ENCODE peak calls at places on chromosomes 4 and X, in five cellular contexts. N is trophoblast cell, I is IMR-90, P is mammary epithelial cell, M is SK-N-SH. R is an unnamed sample. For H3K36me3 and H3K27me3, the result is how much of the 10 kb centered on the place peaks cover.

GRCh38 chr4:98510757-98511517 is 147.5 kb downstream of the TSPAN5 start:
- DNase-seq in M (no peak), I (peak), P (peak), N (no peak), R (no peak)

GRCh38 chr4:94545296-94545695 is 93.6 kb downstream of the PDLIM5 start:
- DNase-seq in M (no peak), N (peak), I (peak), P (peak), R (no peak)

GRCh38 chr4:73948990-73949706 is 32.7 kb downstream of the PF4 start:
- DNase-seq in N (no peak), M (no peak), P (no peak), I (no peak), R (no peak)

GRCh38 chrX:131741103-131741581 is 197.3 kb downstream of the OR13H1 start:
- DNase-seq in N (peak), I (peak), P (peak), M (peak), R (no peak)

GRCh38 chrX:9494806-9495205 is 29.9 kb downstream of the TBL1X start:
- DNase-seq in M (no peak), P (no peak), N (peak), I (peak), R (no peak)

GRCh38 chr4:6926681-6927478 is 17.3 kb downstream of the TBC1D14 start:
- DNase-seq in N (peak), M (no peak), P (no peak), I (peak), R (peak)

GRCh38 chrX:15143050-15143824 is 126.6 kb downstream of the ASB9 start:
- DNase-seq in P (peak), M (peak), N (peak), I (peak), R (no peak)

GRCh38 chr4:121360496-121360895 is 20.3 kb downstream of the QRFPR start:
- DNase-seq in P (no peak), I (peak), N (no peak), M (no peak), R (no peak)

GRCh38 chr4:100299019-100299418 is 108.8 kb upstream of the DDIT4L start:
- DNase-seq in M (no peak), I (peak), N (no peak), P (peak), R (peak)

GRCh38 chr4:2913168-2913567 is 50.0 kb downstream of the NOP14 start:
- DNase-seq in P (no peak), M (no peak), I (no peak), N (no peak), R (no peak)

GRCh38 chr4:67723949-67724348 is 23.0 kb upstream of the UBA6 start:
- DNase-seq in P (no peak), I (no peak), M (peak), N (no peak), R (peak)

GRCh38 chr4:155403886-155404285 is 27.1 kb upstream of the MAP9 start:
- DNase-seq in I (peak), P (peak), N (no peak), M (peak), R (peak)

GRCh38 chr4:185542626-185543336 is 7.5 kb upstream of the PDLIM3 start:
- DNase-seq in N (no peak), I (peak), M (no peak), P (no peak), R (peak)

GRCh38 chr4:7703669-7704068 is 236.0 kb downstream of the AFAP1 start:
- DNase-seq in M (no peak), I (no peak), P (no peak), N (no peak), R (no peak)

GRCh38 chr4:148065069-148065468 is 333.2 kb downstream of the ARHGAP10 start:
- DNase-seq in I (peak), N (no peak), M (no peak), P (peak), R (peak)

GRCh38 chr4:52911684-52912294 is 49.7 kb downstream of the RASL11B start:
- DNase-seq in N (peak), M (peak), P (peak), I (peak), R (peak)

GRCh38 chrX:68238568-68238967 is 194.7 kb downstream of the OPHN1 start:
- DNase-seq in N (no peak), P (no peak), I (no peak), M (peak), R (no peak)

GRCh38 chr4:107248571-107248970 is 212.5 kb upstream of the DKK2 start:
- DNase-seq in N (no peak), P (peak), I (peak), M (no peak), R (no peak)

GRCh38 chrX:69045616-69046345 is 119.5 kb downstream of the PJA1 start:
- DNase-seq in M (no peak), P (peak), N (peak), I (no peak), R (no peak)

GRCh38 chrX:19034025-19034424 is 50.1 kb upstream of the PHKA2 start:
- DNase-seq in P (peak), I (no peak), M (no peak), N (no peak), R (no peak)

GRCh38 chr4:183183906-183184535 is 85.0 kb downstream of the WWC2 start:
- DNase-seq in N (no peak), I (no peak), M (no peak), P (no peak), R (no peak)

GRCh38 chr4:1381944-1382541 is 24.2 kb downstream of the NKX1-1 start:
- DNase-seq in P (no peak), I (no peak), N (no peak), M (no peak), R (peak)

GRCh38 chr4:182454440-182455013 is 211.3 kb downstream of the TENM3 start:
- DNase-seq in I (peak), N (no peak), P (no peak), M (no peak), R (no peak)

GRCh38 chrX:123504630-123505270 is 228.1 kb downstream of the THOC2 start:
- DNase-seq in P (no peak), I (no peak), M (no peak), N (no peak), R (no peak)

GRCh38 chrX:131235768-131236167 is 53.3 kb downstream of the IGSF1 start:
- DNase-seq in M (no peak), P (no peak), N (no peak), I (no peak), R (no peak)

GRCh38 chr4:81227968-81228367 is 12.9 kb upstream of the PRKG2 start:
- DNase-seq in I (no peak), M (no peak), P (no peak), N (no peak), R (no peak)

GRCh38 chr4:120331486-120332281 is 265.0 kb upstream of the MAD2L1 start:
- DNase-seq in N (no peak), I (no peak), M (no peak), P (peak), R (peak)

GRCh38 chrX:11890843-11891514 is 132.9 kb downstream of the MSL3 start:
- DNase-seq in I (no peak), P (no peak), M (no peak), N (no peak), R (no peak)

GRCh38 chr4:37430718-37431416 is 186.3 kb downstream of the NWD2 start:
- DNase-seq in N (no peak), M (no peak), P (no peak), I (no peak), R (no peak)

GRCh38 chr4:79311279-79311678 is 14.6 kb downstream of the NAA11 start:
- DNase-seq in I (no peak), M (no peak), N (no peak), P (no peak), R (no peak)

GRCh38 chr4:122152699-122153328 is 683 bp downstream of the BLTP1 start:
- DNase-seq in M (peak), I (peak), P (peak), N (peak), R (peak)

GRCh38 chr4:59655996-59656395 is 1544.1 kb upstream of the ADGRL3 start:
- DNase-seq in I (no peak), P (no peak), N (no peak), M (no peak), R (no peak)

GRCh38 chrX:113399501-113400192 is 559.0 kb upstream of the AMOT start:
- DNase-seq in I (no peak), P (no peak), N (no peak), M (no peak), R (no peak)

GRCh38 chr4:171876636-171877035 is 63.4 kb downstream of the GALNTL6 start:
- DNase-seq in I (no peak), N (no peak), P (no peak), M (no peak), R (no peak)

GRCh38 chr4:70703695-70704332 is 15.5 kb downstream of the UTP3 start:
- DNase-seq in P (peak), I (peak), N (no peak), M (no peak), R (peak)

GRCh38 chr4:85595098-85595775 is 120.3 kb downstream of the ARHGAP24 start:
- DNase-seq in N (no peak), I (no peak), P (no peak), M (no peak), R (no peak)

DNA sequence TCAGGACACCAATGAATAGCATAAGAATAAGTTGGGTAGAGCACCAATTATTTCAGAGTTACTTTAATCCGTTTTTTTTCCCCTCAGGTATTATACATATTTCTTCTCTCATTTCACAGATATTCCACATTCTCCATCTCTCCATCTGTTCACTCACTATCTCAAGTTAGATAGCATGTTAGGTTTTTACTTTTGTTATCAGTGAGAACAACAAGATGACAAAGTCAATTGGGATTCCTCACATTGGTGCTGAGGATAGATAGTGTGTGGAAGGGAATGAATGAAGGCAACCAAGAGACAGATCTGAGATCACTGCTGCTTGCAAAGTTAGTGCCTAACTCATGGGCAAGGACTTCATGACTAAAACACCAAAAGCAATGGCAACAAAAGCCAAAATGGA is 112.0 kb upstream of the ETNPPL start:
- DNase-seq in I (no peak), P (no peak), M (no peak), N (no peak), R (no peak)
- H2AFZ ChIP-seq in I (no peak), P (no peak), M (no peak), N (no peak), R (no peak)

GRCh38 chrX:41167888-41168287 is 82.6 kb downstream of the USP9X start:
- DNase-seq in M (no peak), I (no peak), P (peak), N (no peak), R (no peak)
- H3K36me3 ChIP-seq in M (half or more), I (under half), P (under half), N (under half), R (half or more)

GRCh38 chrX:72467171-72467570 is 105.5 kb downstream of the HDAC8 start:
- DNase-seq in N (no peak), I (no peak), M (no peak), P (no peak), R (no peak)
- H3K27me3 ChIP-seq in N (under half), I (under half), M (under half), P (under half), R (under half)

DNA sequence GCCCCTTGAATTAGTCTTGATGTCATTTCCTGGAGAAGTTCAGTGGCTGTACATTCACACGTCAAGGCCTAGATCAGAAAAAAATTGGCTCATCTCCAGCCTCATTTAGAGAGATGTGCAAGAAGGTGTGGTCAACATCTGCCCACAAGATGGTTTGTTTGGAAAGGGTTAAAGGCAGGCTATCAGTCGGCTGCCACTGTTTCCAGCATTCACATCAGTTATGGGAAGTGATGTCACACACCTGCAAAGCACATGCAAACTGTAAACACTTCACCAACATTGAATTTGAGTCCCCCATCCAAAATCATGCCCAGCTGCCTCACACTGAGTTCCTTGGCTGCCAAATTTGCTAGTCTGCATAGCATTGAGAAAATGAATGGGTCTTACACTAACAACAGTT is 498.3 kb upstream of the INTU start:
- DNase-seq in N (no peak), M (no peak), P (no peak), I (no peak), R (no peak)
- H2AFZ ChIP-seq in N (no peak), M (peak), P (no peak), I (no peak), R (no peak)

R was measured in osteoblast.